ENCODE peak calls at places on chromosome 13, in four cellular contexts. Y is kidney, T is uterus, K is psoas muscle. A is an unnamed sample.
A peak's percentile ranks its signal among the peaks of the same experiment; 100 is the strongest.

GRCh38 chr13:80469841-80470378 is 129.0 kb upstream of the SPRY2 start:
- DNase-seq in T (peak; percentile 79), K (peak; percentile 81), Y (peak; percentile 87), A (no peak)

GRCh38 chr13:93230466-93230865 is 3.9 kb downstream of the GPC6 start:
- DNase-seq in Y (no peak), T (no peak), K (no peak), A (no peak)

GRCh38 chr13:54592201-54592600 is 1563.6 kb downstream of the OLFM4 start:
- DNase-seq in Y (no peak), T (no peak), K (no peak), A (no peak)

GRCh38 chr13:109387438-109387837 is 398.9 kb downstream of the IRS2 start:
- DNase-seq in Y (no peak), K (no peak), T (no peak), A (no peak)

GRCh38 chr13:44389856-44390255 is 16.2 kb downstream of the SERP2 start:
- DNase-seq in Y (no peak), K (no peak), T (no peak), A (no peak)

GRCh38 chr13:97141564-97142005 is 80.5 kb upstream of the MBNL2 start:
- DNase-seq in K (no peak), T (peak; percentile 30), Y (no peak), A (no peak)

GRCh38 chr13:79070343-79070974 is 335.6 kb downstream of the RBM26 start:
- DNase-seq in K (no peak), Y (no peak), T (no peak), A (peak; percentile 55)

GRCh38 chr13:110268061-110268460 is 38.9 kb downstream of the COL4A1 start:
- DNase-seq in Y (no peak), T (no peak), K (no peak), A (no peak)

GRCh38 chr13:113238542-113238941 is 29.1 kb downstream of the CUL4A start:
- DNase-seq in T (no peak), K (no peak), Y (no peak), A (no peak)

GRCh38 chr13:28466151-28466550 is 28.8 kb downstream of the FLT1 start:
- DNase-seq in Y (no peak), T (no peak), K (no peak), A (no peak)

GRCh38 chr13:53507741-53508140 is 479.1 kb downstream of the OLFM4 start:
- DNase-seq in Y (no peak), T (no peak), K (no peak), A (no peak)

GRCh38 chr13:84405286-84405685 is 523.0 kb upstream of the SLITRK1 start:
- DNase-seq in T (no peak), Y (no peak), K (no peak), A (no peak)

GRCh38 chr13:44300895-44301638 is 72.6 kb upstream of the SERP2 start:
- DNase-seq in Y (no peak), K (peak; percentile 39), T (peak; percentile 52), A (no peak)

GRCh38 chr13:41650706-41651105 is 193.4 kb downstream of the RGCC start:
- DNase-seq in Y (no peak), K (no peak), T (no peak), A (no peak)

GRCh38 chr13:98448642-98448928 is 128.3 kb downstream of the STK24 start:
- DNase-seq in K (no peak), Y (no peak), T (no peak), A (no peak)

GRCh38 chr13:86572115-86572514 is 772.9 kb upstream of the SLITRK6 start:
- DNase-seq in K (no peak), Y (no peak), T (no peak), A (no peak)

GRCh38 chr13:113062691-113063090 is 42.9 kb upstream of the F7 start:
- DNase-seq in T (no peak), K (no peak), Y (peak; percentile 52), A (no peak)

GRCh38 chr13:49100637-49101570 is 119.2 kb upstream of the MLNR start:
- DNase-seq in Y (no peak), T (no peak), K (no peak), A (no peak)

GRCh38 chr13:26896986-26897668 is 136.5 kb upstream of the GPR12 start:
- DNase-seq in K (no peak), Y (no peak), T (no peak), A (no peak)

GRCh38 chr13:20703785-20704458 is 423 bp downstream of the IL17D start:
- DNase-seq in K (peak; percentile 78), Y (peak; percentile 94), T (peak; percentile 73), A (peak; percentile 90)
- TF ChIP-seq CTCF in K (peak; percentile 60), Y (peak; percentile 63), T (peak; percentile 89), A (no peak)

GRCh38 chr13:34430294-34430693 is 511.8 kb upstream of the NBEA start:
- DNase-seq in Y (no peak), T (no peak), K (no peak), A (no peak)
- TF ChIP-seq CTCF in Y (no peak), T (no peak), K (no peak), A (no peak)

GRCh38 chr13:23510979-23511735 is 59.1 kb upstream of the TNFRSF19 start:
- DNase-seq in K (no peak), Y (no peak), T (no peak), A (peak; percentile 16)
- TF ChIP-seq CTCF in K (peak; percentile 34), Y (peak; percentile 39), T (no peak), A (peak; percentile 53)

DNA sequence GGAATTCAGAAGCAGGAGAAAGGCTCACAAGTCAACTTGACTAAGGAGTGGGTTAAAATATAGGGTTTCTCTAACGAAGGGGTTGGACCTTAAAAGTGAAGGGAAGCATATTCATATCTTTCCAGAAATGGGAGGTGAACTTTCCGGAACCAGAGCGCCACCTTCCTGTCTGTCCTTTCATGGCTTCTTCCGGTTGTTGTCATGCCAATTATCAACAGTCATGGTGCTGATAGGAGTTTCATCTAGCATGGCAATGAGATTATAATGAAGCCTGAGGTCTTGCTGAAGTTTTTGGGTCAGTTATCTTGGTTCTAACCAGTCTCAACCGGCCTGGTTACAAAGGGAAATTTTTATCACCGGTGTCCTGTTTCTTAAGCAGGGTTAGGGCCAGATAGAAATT is 162.9 kb upstream of the NBEA start:
- DNase-seq in K (no peak), Y (no peak), T (no peak), A (no peak)
- TF ChIP-seq CTCF in K (no peak), Y (no peak), T (no peak), A (peak; percentile 31)

GRCh38 chr13:77176350-77176749 is 149.4 kb upstream of the FBXL3 start:
- DNase-seq in T (no peak), K (no peak), Y (no peak), A (no peak)
- TF ChIP-seq CTCF in T (no peak), K (no peak), Y (no peak), A (no peak)

A was measured in OCI-LY7.